ENCODE peak calls at places on chromosomes 12 and 14, in six cellular contexts. One of them, this sample, is unnamed. For H3K27me3, the result is how much of the 10 kb centered on the place peaks cover.

GRCh38 chr14:50417853-50418252 is 21.2 kb upstream of the CDKL1 start:
- DNase-seq in K562: no peak
- DNase-seq in keratinocyte: no peak
- DNase-seq in HCT116: no peak
- DNase-seq in endothelial cell of umbilical vein: no peak
- DNase-seq in Karpas-422: no peak
- DNase-seq in this sample: no peak

GRCh38 chr12:69123909-69124638 is 115.3 kb upstream of the CPSF6 start:
- DNase-seq in endothelial cell of umbilical vein: no peak
- DNase-seq in K562: no peak
- DNase-seq in HCT116: no peak
- DNase-seq in keratinocyte: no peak
- DNase-seq in Karpas-422: no peak
- DNase-seq in this sample: no peak

GRCh38 chr14:104892517-104893434 is 27.7 kb downstream of the CEP170B start:
- DNase-seq in keratinocyte: no peak
- DNase-seq in HCT116: no peak
- DNase-seq in endothelial cell of umbilical vein: no peak
- DNase-seq in Karpas-422: no peak
- DNase-seq in K562: no peak
- DNase-seq in this sample: peak

GRCh38 chr14:102777711-102778615 is 714 bp downstream of the TRAF3 start:
- DNase-seq in Karpas-422: peak
- DNase-seq in K562: peak
- DNase-seq in HCT116: no peak
- DNase-seq in keratinocyte: no peak
- DNase-seq in endothelial cell of umbilical vein: no peak
- DNase-seq in this sample: peak

GRCh38 chr14:38297681-38298080 is 41.8 kb upstream of the CLEC14A start:
- DNase-seq in Karpas-422: no peak
- DNase-seq in keratinocyte: no peak
- DNase-seq in HCT116: no peak
- DNase-seq in endothelial cell of umbilical vein: peak
- DNase-seq in K562: no peak
- DNase-seq in this sample: no peak

GRCh38 chr12:120980800-120981368 is 2.5 kb downstream of the HNF1A start:
- DNase-seq in Karpas-422: no peak
- DNase-seq in HCT116: no peak
- DNase-seq in keratinocyte: no peak
- DNase-seq in endothelial cell of umbilical vein: no peak
- DNase-seq in K562: no peak
- DNase-seq in this sample: peak

GRCh38 chr12:104670439-104671406 is 214.0 kb downstream of the CHST11 start:
- DNase-seq in keratinocyte: no peak
- DNase-seq in Karpas-422: no peak
- DNase-seq in endothelial cell of umbilical vein: no peak
- DNase-seq in HCT116: peak
- DNase-seq in K562: no peak
- DNase-seq in this sample: no peak

GRCh38 chr12:131046813-131047788 is 93.4 kb downstream of the ADGRD1 start:
- DNase-seq in keratinocyte: no peak
- DNase-seq in Karpas-422: peak
- DNase-seq in K562: no peak
- DNase-seq in endothelial cell of umbilical vein: no peak
- DNase-seq in HCT116: no peak
- DNase-seq in this sample: no peak

GRCh38 chr12:93662961-93663728 is 14.0 kb upstream of the CRADD start:
- DNase-seq in HCT116: no peak
- DNase-seq in K562: no peak
- DNase-seq in keratinocyte: no peak
- DNase-seq in endothelial cell of umbilical vein: no peak
- DNase-seq in Karpas-422: no peak
- DNase-seq in this sample: peak

DNA sequence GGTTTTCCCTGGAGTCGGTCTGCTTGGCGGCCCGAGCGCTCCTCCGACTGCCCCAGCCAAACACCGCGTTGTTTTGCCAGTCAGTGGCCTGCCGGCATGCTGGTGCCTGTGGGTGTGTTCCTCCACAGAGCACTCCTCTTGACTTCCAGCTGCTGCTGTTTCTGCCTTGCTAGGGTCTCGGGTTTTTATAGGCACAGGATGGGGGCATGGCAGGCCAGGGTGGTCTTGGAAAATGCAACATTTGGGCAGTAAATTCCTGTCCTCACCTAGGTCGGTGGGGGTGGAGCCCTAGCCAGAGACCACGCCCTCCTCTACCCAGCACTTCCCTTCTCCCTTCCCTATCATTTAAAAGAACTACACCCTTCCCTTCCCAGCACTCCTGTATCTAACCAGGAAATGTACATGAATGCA is 34.7 kb upstream of the VASH1 start:
- DNase-seq in keratinocyte: no peak
- DNase-seq in K562: no peak
- DNase-seq in Karpas-422: no peak
- DNase-seq in HCT116: no peak
- DNase-seq in endothelial cell of umbilical vein: no peak
- DNase-seq in this sample: no peak
- H3K27me3 ChIP-seq in keratinocyte: under half
- H3K27me3 ChIP-seq in K562: under half
- H3K27me3 ChIP-seq in Karpas-422: under half
- H3K27me3 ChIP-seq in HCT116: under half
- H3K27me3 ChIP-seq in endothelial cell of umbilical vein: under half
- H3K27me3 ChIP-seq in this sample: under half

GRCh38 chr12:82714427-82714826 is 27.7 kb downstream of the TMTC2 start:
- DNase-seq in HCT116: no peak
- DNase-seq in K562: no peak
- DNase-seq in endothelial cell of umbilical vein: no peak
- DNase-seq in Karpas-422: no peak
- DNase-seq in keratinocyte: no peak
- DNase-seq in this sample: no peak

GRCh38 chr12:82705774-82706173 is 19.1 kb downstream of the TMTC2 start:
- DNase-seq in K562: no peak
- DNase-seq in Karpas-422: no peak
- DNase-seq in endothelial cell of umbilical vein: no peak
- DNase-seq in keratinocyte: no peak
- DNase-seq in HCT116: no peak
- DNase-seq in this sample: no peak

GRCh38 chr12:82708056-82708455 is 21.4 kb downstream of the TMTC2 start:
- DNase-seq in Karpas-422: no peak
- DNase-seq in keratinocyte: no peak
- DNase-seq in HCT116: no peak
- DNase-seq in endothelial cell of umbilical vein: no peak
- DNase-seq in K562: no peak
- DNase-seq in this sample: peak

DNA sequence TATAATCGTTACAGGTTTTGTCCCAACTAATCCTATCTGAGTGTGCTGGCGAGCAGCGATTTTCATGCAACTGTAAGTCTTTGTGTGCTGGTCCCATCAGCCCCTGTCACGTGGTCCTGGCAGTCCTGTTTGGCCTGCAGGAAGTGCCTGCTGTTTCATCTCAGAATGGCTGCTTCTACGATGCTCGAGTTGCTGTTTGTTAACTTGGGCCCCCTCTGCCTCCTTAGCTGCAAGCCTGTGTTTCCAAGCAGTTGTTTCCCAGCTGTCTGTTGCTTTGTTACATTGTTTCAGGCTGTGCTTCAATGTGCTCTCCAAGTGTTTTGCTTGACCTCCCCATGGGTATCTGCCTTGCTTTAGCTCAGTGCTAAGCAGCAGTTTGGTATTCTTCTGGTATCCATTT is 21.8 kb downstream of the TMTC2 start:
- DNase-seq in K562: no peak
- DNase-seq in endothelial cell of umbilical vein: no peak
- DNase-seq in Karpas-422: no peak
- DNase-seq in keratinocyte: no peak
- DNase-seq in HCT116: no peak
- DNase-seq in this sample: no peak
- H2AFZ ChIP-seq in K562: no peak
- H2AFZ ChIP-seq in endothelial cell of umbilical vein: no peak
- H2AFZ ChIP-seq in Karpas-422: peak
- H2AFZ ChIP-seq in keratinocyte: no peak
- H2AFZ ChIP-seq in HCT116: no peak
- H2AFZ ChIP-seq in this sample: no peak

GRCh38 chr14:99267871-99268775 is 3.9 kb downstream of the BCL11B start:
- DNase-seq in HCT116: no peak
- DNase-seq in endothelial cell of umbilical vein: no peak
- DNase-seq in K562: no peak
- DNase-seq in keratinocyte: no peak
- DNase-seq in Karpas-422: no peak
- DNase-seq in this sample: no peak
- H3K27me3 ChIP-seq in HCT116: under half
- H3K27me3 ChIP-seq in endothelial cell of umbilical vein: half or more
- H3K27me3 ChIP-seq in K562: under half
- H3K27me3 ChIP-seq in keratinocyte: under half
- H3K27me3 ChIP-seq in Karpas-422: under half
- H3K27me3 ChIP-seq in this sample: under half

GRCh38 chr12:85814116-85814515 is 22.1 kb downstream of the RASSF9 start:
- DNase-seq in keratinocyte: no peak
- DNase-seq in Karpas-422: no peak
- DNase-seq in endothelial cell of umbilical vein: peak
- DNase-seq in K562: no peak
- DNase-seq in HCT116: no peak
- DNase-seq in this sample: no peak
- H2AFZ ChIP-seq in keratinocyte: no peak
- H2AFZ ChIP-seq in Karpas-422: no peak
- H2AFZ ChIP-seq in endothelial cell of umbilical vein: no peak
- H2AFZ ChIP-seq in K562: no peak
- H2AFZ ChIP-seq in HCT116: peak
- H2AFZ ChIP-seq in this sample: no peak

GRCh38 chr12:57225680-57226190 is 3.8 kb upstream of the SHMT2 start:
- DNase-seq in keratinocyte: no peak
- DNase-seq in K562: no peak
- DNase-seq in Karpas-422: peak
- DNase-seq in endothelial cell of umbilical vein: no peak
- DNase-seq in HCT116: no peak
- DNase-seq in this sample: no peak

GRCh38 chr12:57224278-57224972 is 5.1 kb upstream of the SHMT2 start:
- DNase-seq in keratinocyte: no peak
- DNase-seq in Karpas-422: no peak
- DNase-seq in endothelial cell of umbilical vein: no peak
- DNase-seq in HCT116: no peak
- DNase-seq in K562: no peak
- DNase-seq in this sample: no peak

GRCh38 chr12:57223191-57224165 is 6.0 kb upstream of the SHMT2 start:
- DNase-seq in HCT116: no peak
- DNase-seq in keratinocyte: no peak
- DNase-seq in K562: no peak
- DNase-seq in endothelial cell of umbilical vein: no peak
- DNase-seq in Karpas-422: no peak
- DNase-seq in this sample: no peak

GRCh38 chr12:57226588-57227314 is 2.8 kb upstream of the SHMT2 start:
- DNase-seq in Karpas-422: peak
- DNase-seq in K562: peak
- DNase-seq in HCT116: no peak
- DNase-seq in endothelial cell of umbilical vein: no peak
- DNase-seq in keratinocyte: no peak
- DNase-seq in this sample: no peak

GRCh38 chr12:57224973-57225679 is 4.4 kb upstream of the SHMT2 start:
- DNase-seq in K562: no peak
- DNase-seq in HCT116: no peak
- DNase-seq in keratinocyte: no peak
- DNase-seq in endothelial cell of umbilical vein: peak
- DNase-seq in Karpas-422: peak
- DNase-seq in this sample: peak
- H3K27me3 ChIP-seq in K562: under half
- H3K27me3 ChIP-seq in HCT116: under half
- H3K27me3 ChIP-seq in keratinocyte: under half
- H3K27me3 ChIP-seq in endothelial cell of umbilical vein: half or more
- H3K27me3 ChIP-seq in Karpas-422: under half
- H3K27me3 ChIP-seq in this sample: half or more

GRCh38 chr12:89920866-89921265 is 212.2 kb upstream of the ATP2B1 start:
- DNase-seq in Karpas-422: no peak
- DNase-seq in keratinocyte: no peak
- DNase-seq in endothelial cell of umbilical vein: no peak
- DNase-seq in K562: no peak
- DNase-seq in HCT116: no peak
- DNase-seq in this sample: no peak
- H2AFZ ChIP-seq in Karpas-422: no peak
- H2AFZ ChIP-seq in keratinocyte: no peak
- H2AFZ ChIP-seq in endothelial cell of umbilical vein: no peak
- H2AFZ ChIP-seq in K562: no peak
- H2AFZ ChIP-seq in HCT116: no peak
- H2AFZ ChIP-seq in this sample: no peak

GRCh38 chr12:52395761-52396434 is 10.2 kb downstream of the KRT82 start:
- DNase-seq in endothelial cell of umbilical vein: no peak
- DNase-seq in HCT116: peak
- DNase-seq in Karpas-422: peak
- DNase-seq in keratinocyte: no peak
- DNase-seq in K562: peak
- DNase-seq in this sample: peak
- H3K27me3 ChIP-seq in endothelial cell of umbilical vein: under half
- H3K27me3 ChIP-seq in HCT116: under half
- H3K27me3 ChIP-seq in Karpas-422: under half
- H3K27me3 ChIP-seq in keratinocyte: under half
- H3K27me3 ChIP-seq in K562: under half
- H3K27me3 ChIP-seq in this sample: under half

This sample was measured in hepatocyte.